ENCODE peak calls at places on chromosome 19, in five cellular contexts. M is ovary, Q is lower leg skin, E is endothelial cell of umbilical vein, T is breast epithelium. Y is an unnamed sample.

GRCh38 chr19:3132971-3133792 is 2.7 kb upstream of the GNA15 start:
- DNase-seq in M (no peak), Q (no peak), E (no peak), T (no peak), Y (no peak)

GRCh38 chr19:18599485-18599884 is 7.1 kb downstream of the CRLF1 start:
- DNase-seq in M (no peak), Q (no peak), E (no peak), T (no peak), Y (no peak)

GRCh38 chr19:18725755-18726416 is 42.4 kb downstream of the CRTC1 start:
- DNase-seq in M (peak), Q (no peak), E (no peak), T (no peak), Y (no peak)

GRCh38 chr19:4352701-4353121 is 9.3 kb downstream of the MPND start:
- DNase-seq in M (no peak), Q (peak), E (peak), T (no peak), Y (peak)

GRCh38 chr19:45403272-45403671 is 1.6 kb downstream of the PPP1R13L start:
- DNase-seq in M (no peak), Q (no peak), E (no peak), T (no peak), Y (no peak)

GRCh38 chr19:39320948-39321831 is 527 bp upstream of the LRFN1 start:
- DNase-seq in M (no peak), Q (no peak), E (no peak), T (no peak), Y (no peak)

GRCh38 chr19:3606690-3607289 is at the start of gene TBXA2R:
- DNase-seq in M (peak), Q (peak), E (peak), T (no peak), Y (peak)

GRCh38 chr19:45104658-45105384 is 11.8 kb downstream of the PPP1R37 start:
- DNase-seq in M (no peak), Q (no peak), E (no peak), T (no peak), Y (no peak)

GRCh38 chr19:1913781-1914577 is 8.8 kb downstream of the ADAT3 start:
- DNase-seq in M (no peak), Q (no peak), E (no peak), T (no peak), Y (no peak)

GRCh38 chr19:44657211-44657921 is 13.7 kb downstream of the PVR start:
- DNase-seq in M (peak), Q (peak), E (peak), T (no peak), Y (peak)

GRCh38 chr19:4694211-4694987 is 24.3 kb upstream of the MYDGF start:
- DNase-seq in M (no peak), Q (peak), E (peak), T (peak), Y (peak)

GRCh38 chr19:9608912-9609311 is 12.1 kb downstream of the ZNF561 start:
- DNase-seq in M (no peak), Q (no peak), E (no peak), T (no peak), Y (no peak)
- TF ChIP-seq POLR2A in M (no peak), Q (no peak), E (no peak), T (no peak), Y (no peak)

GRCh38 chr19:47518139-47518538 is 3.3 kb upstream of the NAPA start:
- DNase-seq in M (no peak), Q (no peak), E (no peak), T (no peak), Y (no peak)

GRCh38 chr19:47512948-47513319 is 1.9 kb downstream of the NAPA start:
- DNase-seq in M (no peak), Q (peak), E (no peak), T (no peak), Y (no peak)

GRCh38 chr19:47512183-47512947 is 2.5 kb downstream of the NAPA start:
- DNase-seq in M (peak), Q (peak), E (no peak), T (no peak), Y (no peak)

GRCh38 chr19:47514151-47514868 is 553 bp downstream of the NAPA start:
- DNase-seq in M (peak), Q (peak), E (no peak), T (no peak), Y (peak)

DNA sequence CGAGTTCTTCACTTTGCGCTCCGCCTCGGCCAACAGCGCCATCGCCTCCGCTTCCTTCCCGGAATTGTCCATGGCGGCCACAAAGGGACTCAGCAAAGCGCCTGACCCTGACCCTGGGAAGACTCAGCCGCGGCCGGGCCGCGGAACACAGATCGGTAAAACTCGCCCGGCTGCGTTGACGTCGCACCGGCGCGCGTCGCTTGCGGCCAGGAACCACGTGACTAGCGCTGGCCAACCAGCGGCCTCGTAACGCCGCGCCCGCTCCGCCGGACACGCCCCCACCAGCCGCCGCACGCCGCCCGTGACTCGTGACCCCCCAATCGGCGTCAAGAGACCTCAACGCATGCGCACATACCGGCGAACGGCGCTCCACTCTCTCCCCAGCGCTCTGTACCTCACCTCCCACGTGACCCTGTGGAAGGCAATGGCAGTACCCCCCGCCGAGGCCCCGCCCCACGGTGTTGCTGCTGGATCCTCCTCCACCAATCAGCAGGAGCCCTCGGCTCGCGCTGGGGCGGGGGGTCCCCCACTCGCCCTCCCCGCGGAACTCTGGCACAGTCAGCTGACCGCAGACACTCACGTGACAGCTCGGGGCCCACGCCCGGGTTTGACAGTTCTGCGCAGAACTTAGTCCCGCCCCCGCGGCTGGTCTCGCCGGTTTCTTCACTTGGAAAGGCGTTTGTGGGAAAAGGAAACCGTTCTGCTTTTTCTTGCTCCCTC is at the start of gene NAPA:
- DNase-seq in M (peak), Q (peak), E (peak), T (peak), Y (peak)
- TF ChIP-seq POLR2A in M (peak), Q (no peak), E (peak), T (peak), Y (peak)

GRCh38 chr19:13859361-13859880 is 17.5 kb upstream of the NANOS3 start:
- DNase-seq in M (no peak), Q (no peak), E (peak), T (no peak), Y (no peak)
- TF ChIP-seq POLR2A in M (no peak), Q (no peak), E (no peak), T (no peak), Y (no peak)

GRCh38 chr19:49328741-49329140 is 3.8 kb upstream of the SLC6A16 start:
- DNase-seq in M (no peak), Q (peak), E (no peak), T (no peak), Y (no peak)
- TF ChIP-seq POLR2A in M (no peak), Q (no peak), E (no peak), T (no peak), Y (no peak)